ENCODE peak calls at places on chromosomes 12 and 14, in nine cellular contexts. N is activated CD4-positive, CD25-positive, alpha-beta regulatory T cell; B is activated CD4-positive, alpha-beta T cell treated with anti-CD3 and anti-CD28 coated beads for 48 hours; L is cardiac septum; G is small intestine; X is GM19239; M is lower lobe of right lung; R is GM12865; P is iPS DF 19.7. T is an unnamed sample.
A peak's percentile ranks its signal among the peaks of the same experiment; 100 is the strongest.

GRCh38 chr12:11543513-11544168 is 105.8 kb upstream of the ETV6 start:
- DNase-seq in N (no peak), B (no peak), L (no peak), G (no peak), X (no peak), M (no peak), R (no peak), P (no peak), T (no peak)

GRCh38 chr14:75566321-75566720 is 12.1 kb upstream of the FLVCR2 start:
- DNase-seq in N (peak; percentile 51), B (peak; percentile 92), L (no peak), G (no peak), X (no peak), M (no peak), R (peak; percentile 63), P (no peak), T (no peak)

GRCh38 chr14:80387563-80387981 is 176.3 kb upstream of the DIO2 start:
- DNase-seq in N (no peak), B (no peak), L (no peak), G (no peak), X (no peak), M (no peak), R (no peak), P (no peak), T (no peak)

GRCh38 chr12:76020731-76021672 is 10.6 kb downstream of the PHLDA1 start:
- DNase-seq in N (peak; percentile 16), B (peak; percentile 80), L (no peak), G (peak; percentile 47), X (no peak), M (no peak), R (peak; percentile 11), P (no peak), T (peak; percentile 16)

GRCh38 chr12:46269429-46270241 is 792 bp upstream of the SLC38A1 start:
- DNase-seq in N (peak; percentile 47), B (peak; percentile 88), L (no peak), G (peak; percentile 65), X (no peak), M (no peak), R (peak; percentile 87), P (no peak), T (peak; percentile 47)

GRCh38 chr12:131773582-131774221 is 54.5 kb upstream of the MMP17 start:
- DNase-seq in N (no peak), B (peak; percentile 36), L (peak; percentile 69), G (no peak), X (peak; percentile 76), M (no peak), R (peak; percentile 88), P (no peak), T (no peak)

GRCh38 chr12:52585001-52585400 is 11.4 kb upstream of the KRT74 start:
- DNase-seq in N (no peak), B (no peak), L (peak; percentile 29), G (no peak), X (no peak), M (no peak), R (no peak), P (no peak), T (no peak)

GRCh38 chr12:127717293-127717692 is 549.7 kb upstream of the TMEM132C start:
- DNase-seq in N (no peak), B (no peak), L (no peak), G (no peak), X (no peak), M (no peak), R (no peak), P (no peak), T (no peak)

GRCh38 chr14:32593290-32593942 is 264.3 kb downstream of the AKAP6 start:
- DNase-seq in N (no peak), B (no peak), L (no peak), G (no peak), X (no peak), M (no peak), R (no peak), P (no peak), T (no peak)

GRCh38 chr12:111870216-111870615 is 28.2 kb downstream of the MAPKAPK5 start:
- DNase-seq in N (no peak), B (no peak), L (no peak), G (no peak), X (no peak), M (no peak), R (no peak), P (no peak), T (no peak)

GRCh38 chr14:99205086-99205688 is 66.8 kb downstream of the BCL11B start:
- DNase-seq in N (no peak), B (no peak), L (no peak), G (no peak), X (no peak), M (no peak), R (no peak), P (no peak), T (no peak)

GRCh38 chr12:20629414-20630156 is 65.5 kb upstream of the SLCO1C1 start:
- DNase-seq in N (no peak), B (no peak), L (no peak), G (no peak), X (no peak), M (no peak), R (no peak), P (no peak), T (no peak)

GRCh38 chr12:128008341-128008740 is 258.6 kb upstream of the TMEM132C start:
- DNase-seq in N (no peak), B (no peak), L (no peak), G (no peak), X (no peak), M (no peak), R (no peak), P (no peak), T (no peak)

GRCh38 chr14:35134329-35135123 is 12.2 kb downstream of the PRORP start:
- DNase-seq in N (no peak), B (no peak), L (no peak), G (no peak), X (no peak), M (no peak), R (no peak), P (no peak), T (no peak)

GRCh38 chr12:116039081-116039480 is 238.4 kb downstream of the MED13L start:
- DNase-seq in N (no peak), B (no peak), L (no peak), G (no peak), X (no peak), M (no peak), R (no peak), P (no peak), T (no peak)

GRCh38 chr14:69807192-69807591 is 10.2 kb upstream of the SLC10A1 start:
- DNase-seq in N (no peak), B (no peak), L (no peak), G (no peak), X (no peak), M (no peak), R (no peak), P (no peak), T (no peak)

GRCh38 chr12:32305163-32305562 is 94.2 kb upstream of the FGD4 start:
- DNase-seq in N (no peak), B (peak; percentile 7), L (no peak), G (peak; percentile 50), X (no peak), M (no peak), R (peak; percentile 61), P (no peak), T (peak; percentile 7)